ENCODE peak calls at places on chromosomes 12 and 14, in five cellular contexts. K is hepatocyte, X is OCI-LY7, G is GM23248, Q is left lung. S is an unnamed sample.

GRCh38 chr12:22228022-22228875 is 106.3 kb downstream of the ST8SIA1 start:
- DNase-seq in K (no peak), G (peak), X (no peak), Q (no peak), S (no peak)

GRCh38 chr12:47717443-47718193 is 7.7 kb downstream of the ENDOU start:
- DNase-seq in X (peak), Q (peak), K (peak), G (peak), S (peak)

GRCh38 chr12:62192486-62193250 is 67.5 kb upstream of the USP15 start:
- DNase-seq in G (peak), Q (no peak), K (peak), X (peak), S (peak)

GRCh38 chr12:42525444-42525843 is 64.1 kb downstream of the PRICKLE1 start:
- DNase-seq in G (no peak), Q (no peak), K (no peak), X (no peak), S (no peak)

GRCh38 chr14:96100171-96101064 is 61.3 kb downstream of the C14orf132 start:
- DNase-seq in X (peak), G (peak), Q (no peak), K (peak), S (peak)

GRCh38 chr14:53226553-53226952 is 73.4 kb upstream of the DDHD1 start:
- DNase-seq in Q (no peak), G (no peak), K (no peak), X (no peak), S (no peak)

GRCh38 chr14:21852061-21852664 is 178.5 kb upstream of the OR4E1 start:
- DNase-seq in G (peak), X (peak), K (peak), Q (no peak), S (peak)

GRCh38 chr12:63967358-63967757 is 122.9 kb downstream of the SRGAP1 start:
- DNase-seq in K (no peak), X (no peak), Q (no peak), G (peak), S (no peak)

GRCh38 chr14:58501214-58501816 is 73.8 kb downstream of the KIAA0586 start:
- DNase-seq in K (peak), X (peak), Q (no peak), G (peak), S (no peak)

GRCh38 chr14:48735607-48736006 is 850.6 kb downstream of the RPS29 start:
- DNase-seq in X (no peak), Q (no peak), K (no peak), G (no peak), S (no peak)

GRCh38 chr12:77225373-77225772 is 160.0 kb upstream of the E2F7 start:
- DNase-seq in K (peak), Q (no peak), G (no peak), X (no peak), S (no peak)

GRCh38 chr14:72256055-72256454 is 323.8 kb downstream of the RGS6 start:
- DNase-seq in X (no peak), Q (no peak), G (peak), K (no peak), S (no peak)

GRCh38 chr12:96989916-96990315 is 82.9 kb downstream of the NEDD1 start:
- DNase-seq in G (peak), X (peak), Q (no peak), K (peak), S (no peak)

GRCh38 chr12:132286912-132287311 is 42.5 kb downstream of the GALNT9 start:
- DNase-seq in G (peak), Q (peak), X (no peak), K (no peak), S (no peak)

GRCh38 chr14:51738754-51739153 is 87.0 kb downstream of the FRMD6 start:
- DNase-seq in X (no peak), K (no peak), Q (no peak), G (no peak), S (no peak)

GRCh38 chr12:56029166-56029519 is 8.3 kb downstream of the IKZF4 start:
- DNase-seq in X (no peak), K (no peak), Q (no peak), G (peak), S (no peak)

GRCh38 chr12:45648070-45648469 is 81.4 kb upstream of the ARID2 start:
- DNase-seq in K (peak), Q (no peak), G (no peak), X (no peak), S (no peak)

GRCh38 chr12:99686142-99686541 is 38.6 kb downstream of the GARIN6 start:
- DNase-seq in K (no peak), X (no peak), G (no peak), Q (no peak), S (no peak)

GRCh38 chr12:69467400-69467799 is 2.8 kb upstream of the FRS2 start:
- DNase-seq in G (peak), Q (no peak), X (peak), K (no peak), S (no peak)
- H3K27ac ChIP-seq in G (no peak), Q (no peak), X (peak), K (no peak), S (no peak)

DNA sequence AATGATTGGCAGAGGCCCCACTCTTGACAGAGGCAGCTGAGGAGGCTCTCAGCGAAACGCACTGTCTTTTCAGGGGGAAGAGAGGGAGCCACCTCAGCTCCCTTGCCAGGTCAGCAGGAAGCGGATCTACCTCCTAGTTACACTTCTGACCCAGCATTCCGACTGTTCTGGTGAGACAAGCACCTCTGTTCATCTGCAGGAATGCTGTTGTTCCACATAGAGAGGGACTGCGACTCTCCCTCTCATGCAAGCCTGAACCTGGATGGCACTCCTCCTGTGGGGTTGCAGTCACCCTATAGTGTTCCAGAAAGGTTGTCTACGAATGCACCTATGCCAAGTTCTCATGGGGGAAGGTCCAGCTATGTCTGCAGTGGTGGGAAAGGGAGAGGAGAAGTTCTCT is 37.1 kb upstream of the AEBP2 start:
- DNase-seq in K (no peak), X (no peak), Q (no peak), G (no peak), S (no peak)
- H3K27ac ChIP-seq in K (no peak), X (no peak), Q (no peak), G (no peak), S (no peak)

GRCh38 chr12:94584370-94584769 is 66.0 kb downstream of the TMCC3 start:
- DNase-seq in Q (no peak), G (no peak), K (no peak), X (no peak), S (no peak)
- H3K27ac ChIP-seq in Q (no peak), G (no peak), K (no peak), X (no peak), S (no peak)

GRCh38 chr14:103206023-103206481 is 82.8 kb downstream of the TNFAIP2 start:
- DNase-seq in Q (no peak), G (peak), X (no peak), K (no peak), S (no peak)
- H3K27ac ChIP-seq in Q (peak), G (peak), X (no peak), K (peak), S (no peak)

DNA sequence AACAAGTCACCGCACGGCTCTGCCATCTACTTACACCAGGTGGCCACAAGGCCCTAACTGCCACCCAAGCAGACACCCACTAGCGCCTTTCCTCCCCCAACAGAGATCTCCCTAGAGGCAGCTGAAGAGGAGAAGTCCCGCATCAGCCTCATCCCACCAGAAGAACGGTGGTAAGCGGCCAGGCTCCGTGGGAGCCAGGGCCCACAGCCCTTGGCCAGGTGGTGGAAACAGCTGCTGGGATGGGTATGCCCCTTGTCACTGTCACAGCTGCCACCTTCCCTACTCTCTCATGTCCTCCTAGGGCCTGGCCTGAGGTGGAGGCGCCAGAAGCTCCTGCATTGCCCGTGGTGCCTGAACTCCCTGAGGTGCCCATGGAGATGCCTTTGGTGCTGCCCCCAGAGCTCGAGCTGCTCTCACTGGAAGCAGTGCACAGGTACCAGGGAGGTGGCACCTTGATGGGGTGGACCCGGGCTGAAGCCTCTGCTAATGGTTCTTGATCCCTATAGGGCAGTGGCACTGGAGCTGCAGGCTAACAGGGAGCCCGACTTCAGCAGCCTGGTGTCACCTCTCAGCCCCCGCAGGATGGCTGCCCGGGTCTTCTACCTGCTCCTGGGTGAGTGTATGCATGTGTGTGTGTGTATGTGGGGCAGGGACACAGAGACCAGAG is 7.5 kb downstream of the REC8 start:
- DNase-seq in G (no peak), K (no peak), Q (peak), X (no peak), S (no peak)
- H3K27ac ChIP-seq in G (peak), K (peak), Q (no peak), X (no peak), S (no peak)